ENCODE peak calls at places on chromosomes 3 and 15, in eight cellular contexts. A, F, U, J, I, N, X and R are unnamed samples.

GRCh38 chr3:47008258-47008671 is 28.8 kb downstream of the NBEAL2 start:
- DNase-seq in A (no peak), F (no peak), U (no peak), J (peak; percentile 7), I (peak; percentile 4), N (no peak), X (no peak), R (no peak)

GRCh38 chr3:155428558-155428957 is 135.1 kb upstream of the STRIT1 start:
- DNase-seq in A (no peak), F (no peak), U (no peak), J (no peak), I (no peak), N (no peak), X (no peak), R (no peak)

GRCh38 chr3:12797124-12797891 is 828 bp downstream of the CAND2 start:
- DNase-seq in A (no peak), F (no peak), U (no peak), J (no peak), I (no peak), N (no peak), X (no peak), R (no peak)

GRCh38 chr3:178325330-178325729 is 210.9 kb upstream of the KCNMB2 start:
- DNase-seq in A (no peak), F (peak; percentile 5), U (no peak), J (no peak), I (no peak), N (no peak), X (no peak), R (peak; percentile 14)

GRCh38 chr15:59232476-59232875 is 25.8 kb downstream of the LDHAL6B start:
- DNase-seq in A (no peak), F (no peak), U (no peak), J (no peak), I (no peak), N (no peak), X (no peak), R (no peak)

GRCh38 chr3:72010044-72010443 is 225.1 kb upstream of the PROK2 start:
- DNase-seq in A (no peak), F (no peak), U (no peak), J (no peak), I (no peak), N (peak; percentile 16), X (no peak), R (no peak)

GRCh38 chr3:152892446-152892845 is 57.5 kb downstream of the P2RY1 start:
- DNase-seq in A (no peak), F (no peak), U (no peak), J (peak; percentile 10), I (no peak), N (no peak), X (no peak), R (no peak)

GRCh38 chr3:134801204-134801958 is 6.3 kb downstream of the EPHB1 start:
- DNase-seq in A (no peak), F (no peak), U (no peak), J (no peak), I (no peak), N (no peak), X (no peak), R (no peak)

GRCh38 chr3:61617651-61618050 is 56.3 kb downstream of the PTPRG start:
- DNase-seq in A (no peak), F (no peak), U (no peak), J (no peak), I (no peak), N (no peak), X (no peak), R (no peak)

GRCh38 chr15:77181305-77182074 is 110.6 kb upstream of the TSPAN3 start:
- DNase-seq in A (no peak), F (no peak), U (no peak), J (no peak), I (no peak), N (peak; percentile 49), X (no peak), R (no peak)

GRCh38 chr15:29071193-29071906 is 185.6 kb downstream of the APBA2 start:
- DNase-seq in A (no peak), F (no peak), U (no peak), J (no peak), I (no peak), N (no peak), X (peak; percentile 20), R (no peak)

GRCh38 chr15:60576515-60576914 is 97.6 kb upstream of the ICE2 start:
- DNase-seq in A (no peak), F (no peak), U (no peak), J (no peak), I (no peak), N (no peak), X (no peak), R (no peak)

GRCh38 chr3:10646531-10647335 is 141.3 kb upstream of the ATP2B2 start:
- DNase-seq in A (no peak), F (no peak), U (no peak), J (no peak), I (no peak), N (no peak), X (no peak), R (no peak)

GRCh38 chr15:32828507-32829186 is 110.8 kb downstream of the GREM1 start:
- DNase-seq in A (no peak), F (no peak), U (no peak), J (no peak), I (no peak), N (no peak), X (no peak), R (no peak)

GRCh38 chr3:56048946-56049345 is 419.3 kb downstream of the ERC2 start:
- DNase-seq in A (no peak), F (no peak), U (no peak), J (no peak), I (no peak), N (no peak), X (no peak), R (no peak)

GRCh38 chr3:9452417-9452816 is 55.0 kb downstream of the SETD5 start:
- DNase-seq in A (no peak), F (peak; percentile 70), U (no peak), J (no peak), I (no peak), N (no peak), X (no peak), R (no peak)

GRCh38 chr15:83250766-83251165 is 33.7 kb downstream of the BNC1 start:
- DNase-seq in A (no peak), F (no peak), U (no peak), J (no peak), I (no peak), N (no peak), X (no peak), R (no peak)

GRCh38 chr3:140187028-140187427 is 252.0 kb downstream of the CLSTN2 start:
- DNase-seq in A (no peak), F (no peak), U (no peak), J (no peak), I (no peak), N (no peak), X (no peak), R (no peak)

GRCh38 chr3:167187211-167187610 is 192.9 kb downstream of the ZBBX start:
- DNase-seq in A (no peak), F (no peak), U (no peak), J (no peak), I (no peak), N (no peak), X (no peak), R (peak; percentile 16)

GRCh38 chr3:72891053-72891855 is 3.4 kb downstream of the GXYLT2 start:
- DNase-seq in A (no peak), F (no peak), U (peak; percentile 54), J (peak; percentile 18), I (no peak), N (no peak), X (no peak), R (peak; percentile 62)

GRCh38 chr3:134976948-134977347 is 181.9 kb downstream of the EPHB1 start:
- DNase-seq in A (no peak), F (no peak), U (no peak), J (no peak), I (no peak), N (no peak), X (no peak), R (no peak)

GRCh38 chr3:95394286-95394685 is 1331.4 kb downstream of the NSUN3 start:
- DNase-seq in A (no peak), F (no peak), U (no peak), J (no peak), I (no peak), N (no peak), X (no peak), R (no peak)

GRCh38 chr3:79032686-79033318 is 735.0 kb downstream of the ROBO1 start:
- DNase-seq in A (no peak), F (no peak), U (peak; percentile 23), J (no peak), I (no peak), N (peak; percentile 5), X (no peak), R (peak; percentile 70)

GRCh38 chr15:48851956-48852355 is 26.0 kb upstream of the EID1 start:
- DNase-seq in A (no peak), F (no peak), U (no peak), J (no peak), I (no peak), N (no peak), X (no peak), R (no peak)

GRCh38 chr3:99342374-99342773 is 296.0 kb upstream of the COL8A1 start:
- DNase-seq in A (no peak), F (no peak), U (no peak), J (no peak), I (no peak), N (no peak), X (no peak), R (no peak)

GRCh38 chr3:51637941-51638471 is 33.0 kb upstream of the TEX264 start:
- DNase-seq in A (no peak), F (no peak), U (no peak), J (peak; percentile 35), I (no peak), N (peak; percentile 66), X (peak; percentile 44), R (peak; percentile 66)

GRCh38 chr3:60803812-60804211 is 447.4 kb downstream of the FHIT start:
- DNase-seq in A (no peak), F (no peak), U (no peak), J (no peak), I (no peak), N (no peak), X (no peak), R (no peak)

GRCh38 chr3:129039271-129040038 is 21.1 kb upstream of the GP9 start:
- DNase-seq in A (no peak), F (peak; percentile 51), U (no peak), J (peak; percentile 60), I (no peak), N (no peak), X (peak; percentile 69), R (no peak)

GRCh38 chr3:59248976-59249375 is 199.2 kb upstream of the CFAP20DC start:
- DNase-seq in A (no peak), F (no peak), U (no peak), J (no peak), I (no peak), N (no peak), X (no peak), R (no peak)

GRCh38 chr15:81982808-81983207 is 63.0 kb downstream of the MEX3B start:
- DNase-seq in A (no peak), F (no peak), U (no peak), J (no peak), I (no peak), N (no peak), X (no peak), R (no peak)

GRCh38 chr15:83571820-83572707 is 81.9 kb upstream of the ADAMTSL3 start:
- DNase-seq in A (no peak), F (no peak), U (no peak), J (no peak), I (no peak), N (no peak), X (no peak), R (peak; percentile 75)

GRCh38 chr3:67662733-67663132 is 8.3 kb upstream of the SUCLG2 start:
- DNase-seq in A (no peak), F (no peak), U (no peak), J (no peak), I (no peak), N (no peak), X (no peak), R (no peak)

GRCh38 chr3:151593923-151594322 is 133.1 kb upstream of the IGSF10 start:
- DNase-seq in A (no peak), F (no peak), U (no peak), J (no peak), I (no peak), N (no peak), X (no peak), R (no peak)

GRCh38 chr3:159130108-159130507 is 328.3 kb downstream of the MFSD1 start:
- DNase-seq in A (no peak), F (no peak), U (no peak), J (peak; percentile 21), I (no peak), N (peak; percentile 5), X (no peak), R (no peak)